ENCODE peak calls at places on chromosomes 4 and X, in ten cellular contexts. E, Z, I, V, B, N, R, M, A and W are unnamed samples.

GRCh38 chr4:113256946-113257345 is 207.5 kb downstream of the ANK2 start:
- DNase-seq in E (no peak), Z (no peak), I (no peak), V (peak; percentile 25), B (peak; percentile 18), N (no peak), R (no peak), M (peak; percentile 18), A (no peak), W (no peak)

GRCh38 chrX:146396409-146396808 is 413.2 kb upstream of the CXorf51B start:
- DNase-seq in E (no peak), Z (no peak), I (no peak), V (no peak), B (no peak), N (peak; percentile 15), R (no peak), M (no peak), A (no peak), W (no peak)

GRCh38 chr4:127204326-127204725 is 428.4 kb upstream of the INTU start:
- DNase-seq in E (no peak), Z (no peak), I (no peak), V (no peak), B (no peak), N (no peak), R (no peak), M (no peak), A (no peak), W (no peak)

GRCh38 chrX:40099046-40099968 is 1.5 kb upstream of the BCOR start:
- DNase-seq in E (peak; percentile 62), Z (peak; percentile 16), I (no peak), V (no peak), B (peak; percentile 23), N (peak; percentile 59), R (peak; percentile 85), M (no peak), A (peak; percentile 57), W (no peak)

GRCh38 chrX:153926863-153927685 is 1.0 kb upstream of the ARHGAP4 start:
- DNase-seq in E (peak; percentile 52), Z (no peak), I (no peak), V (peak; percentile 30), B (peak; percentile 27), N (peak; percentile 31), R (peak; percentile 91), M (peak; percentile 57), A (peak; percentile 66), W (no peak)

GRCh38 chr4:52836653-52837052 is 25.5 kb upstream of the RASL11B start:
- DNase-seq in E (no peak), Z (no peak), I (no peak), V (no peak), B (no peak), N (no peak), R (no peak), M (no peak), A (no peak), W (no peak)

GRCh38 chrX:122625821-122626220 is 558.3 kb upstream of the GRIA3 start:
- DNase-seq in E (no peak), Z (no peak), I (no peak), V (peak; percentile 87), B (peak; percentile 1), N (no peak), R (peak; percentile 9), M (peak; percentile 2), A (no peak), W (peak; percentile 3)

GRCh38 chr4:5511791-5512190 is 196.6 kb downstream of the EVC2 start:
- DNase-seq in E (no peak), Z (no peak), I (no peak), V (peak; percentile 51), B (peak; percentile 71), N (no peak), R (no peak), M (peak; percentile 67), A (no peak), W (peak; percentile 28)

GRCh38 chrX:45851434-45851991 is 650.8 kb upstream of the DIPK2B start:
- DNase-seq in E (no peak), Z (peak; percentile 13), I (peak; percentile 63), V (peak; percentile 20), B (no peak), N (peak; percentile 76), R (no peak), M (no peak), A (peak; percentile 48), W (no peak)

GRCh38 chrX:45852884-45853283 is 652.2 kb upstream of the DIPK2B start:
- DNase-seq in E (no peak), Z (no peak), I (no peak), V (peak; percentile 56), B (peak; percentile 21), N (no peak), R (no peak), M (no peak), A (no peak), W (no peak)

GRCh38 chrX:45849261-45849660 is 648.6 kb upstream of the DIPK2B start:
- DNase-seq in E (peak; percentile 22), Z (peak; percentile 15), I (no peak), V (peak; percentile 91), B (peak; percentile 86), N (peak; percentile 32), R (no peak), M (peak; percentile 75), A (no peak), W (peak; percentile 86)

GRCh38 chrX:45850197-45850774 is 649.6 kb upstream of the DIPK2B start:
- DNase-seq in E (no peak), Z (no peak), I (no peak), V (peak; percentile 35), B (peak; percentile 30), N (peak; percentile 36), R (no peak), M (no peak), A (peak; percentile 26), W (peak; percentile 28)

DNA sequence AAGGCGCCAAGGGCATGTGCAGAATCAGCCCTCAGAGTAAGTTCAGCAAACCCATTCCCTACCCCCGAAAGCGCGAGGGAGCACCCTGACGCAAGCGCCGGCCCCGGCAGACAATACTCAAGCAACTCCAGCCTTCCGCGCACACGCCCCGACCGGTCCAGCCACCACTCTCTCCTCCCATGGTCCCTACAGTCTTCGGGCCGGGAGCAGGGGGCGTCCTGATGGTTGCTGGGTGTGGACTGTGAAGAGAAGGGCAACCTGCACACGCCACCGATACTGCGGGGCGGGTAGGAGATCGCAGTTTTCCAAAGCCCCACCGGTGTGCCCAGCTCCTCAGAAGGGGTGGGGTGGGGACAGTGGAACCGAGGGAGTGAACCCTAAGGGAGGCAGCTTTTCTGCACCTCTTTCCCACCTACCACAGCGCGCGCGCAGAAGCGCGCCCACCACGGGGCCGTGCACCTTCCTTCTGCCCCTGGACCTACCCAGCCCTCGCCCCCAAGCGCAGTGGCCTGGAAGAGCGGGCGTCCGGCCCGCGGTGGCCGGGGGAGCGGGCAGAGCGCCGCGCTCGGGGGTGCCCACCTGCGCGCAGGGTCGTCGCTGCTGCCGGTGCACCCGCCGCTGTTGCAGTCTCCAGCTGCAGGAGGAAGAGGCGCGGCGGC is 650.2 kb upstream of the DIPK2B start:
- DNase-seq in E (peak; percentile 16), Z (peak; percentile 19), I (no peak), V (peak; percentile 54), B (peak; percentile 49), N (peak; percentile 63), R (no peak), M (peak; percentile 27), A (peak; percentile 38), W (peak; percentile 51)
- TF ChIP-seq CTCF in E (no peak), Z (no peak), I (no peak), V (no peak), B (no peak), N (no peak), R (no peak), M (no peak), A (no peak), W (no peak)

GRCh38 chr4:46388860-46389259 is 1.1 kb downstream of the GABRA2 start:
- DNase-seq in E (no peak), Z (no peak), I (no peak), V (no peak), B (no peak), N (no peak), R (no peak), M (no peak), A (no peak), W (no peak)

GRCh38 chr4:46390353-46391058 is 578 bp upstream of the GABRA2 start:
- DNase-seq in E (no peak), Z (no peak), I (no peak), V (no peak), B (no peak), N (peak; percentile 6), R (no peak), M (no peak), A (no peak), W (no peak)

GRCh38 chr4:46387956-46388355 is 2.0 kb downstream of the GABRA2 start:
- DNase-seq in E (no peak), Z (no peak), I (no peak), V (no peak), B (no peak), N (no peak), R (no peak), M (no peak), A (no peak), W (no peak)

GRCh38 chr4:46386570-46386969 is 3.4 kb downstream of the GABRA2 start:
- DNase-seq in E (no peak), Z (no peak), I (no peak), V (no peak), B (no peak), N (peak; percentile 38), R (no peak), M (peak; percentile 18), A (no peak), W (no peak)

DNA sequence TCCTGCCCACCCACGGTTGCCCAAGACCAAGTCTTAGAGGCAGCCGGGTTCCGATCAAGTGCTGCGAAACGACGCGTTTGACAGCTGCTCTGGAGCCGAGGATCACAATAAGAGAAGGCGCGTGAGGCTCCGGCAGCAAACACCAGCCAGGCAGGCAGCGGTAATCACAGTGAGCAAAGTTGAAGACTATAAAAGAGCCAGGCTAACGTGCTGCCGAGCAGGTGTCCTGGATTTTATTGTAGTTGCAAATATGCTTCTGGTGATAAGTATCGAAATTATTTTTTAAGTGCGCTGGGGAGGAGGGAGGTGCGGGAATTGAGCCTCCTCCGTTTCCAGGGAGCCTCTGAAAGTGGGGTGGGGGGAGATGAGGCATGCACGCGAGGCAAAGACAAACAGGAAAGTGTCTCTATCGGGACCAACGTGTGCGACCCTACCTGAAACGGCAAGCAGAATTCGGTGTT is 597 bp downstream of the GABRA2 start:
- DNase-seq in E (no peak), Z (no peak), I (no peak), V (no peak), B (peak; percentile 8), N (peak; percentile 68), R (no peak), M (peak; percentile 16), A (peak; percentile 62), W (peak; percentile 25)
- H3K4me3 ChIP-seq in E (no peak overlapping the region), Z (no peak overlapping the region), I (peak overlapping the region; percentile 45), V (no peak overlapping the region), B (no peak overlapping the region), N (peak overlapping the region; percentile 59), R (no peak overlapping the region), M (peak overlapping the region; percentile 43), A (peak overlapping the region; percentile 38), W (peak overlapping the region; percentile 33)

GRCh38 chrX:28178206-28178605 is 197.0 kb upstream of the DCAF8L1 start:
- DNase-seq in E (no peak), Z (no peak), I (no peak), V (no peak), B (no peak), N (no peak), R (no peak), M (no peak), A (no peak), W (no peak)

GRCh38 chrX:28177202-28177601 is 196.0 kb upstream of the DCAF8L1 start:
- DNase-seq in E (no peak), Z (no peak), I (no peak), V (no peak), B (peak; percentile 0), N (peak; percentile 59), R (peak; percentile 6), M (no peak), A (peak; percentile 42), W (no peak)
- TF ChIP-seq CTCF in E (no peak), Z (no peak), I (no peak), V (no peak), B (peak; percentile 9), N (peak; percentile 63), R (peak; percentile 27), M (peak; percentile 24), A (no peak), W (peak; percentile 35)

DNA sequence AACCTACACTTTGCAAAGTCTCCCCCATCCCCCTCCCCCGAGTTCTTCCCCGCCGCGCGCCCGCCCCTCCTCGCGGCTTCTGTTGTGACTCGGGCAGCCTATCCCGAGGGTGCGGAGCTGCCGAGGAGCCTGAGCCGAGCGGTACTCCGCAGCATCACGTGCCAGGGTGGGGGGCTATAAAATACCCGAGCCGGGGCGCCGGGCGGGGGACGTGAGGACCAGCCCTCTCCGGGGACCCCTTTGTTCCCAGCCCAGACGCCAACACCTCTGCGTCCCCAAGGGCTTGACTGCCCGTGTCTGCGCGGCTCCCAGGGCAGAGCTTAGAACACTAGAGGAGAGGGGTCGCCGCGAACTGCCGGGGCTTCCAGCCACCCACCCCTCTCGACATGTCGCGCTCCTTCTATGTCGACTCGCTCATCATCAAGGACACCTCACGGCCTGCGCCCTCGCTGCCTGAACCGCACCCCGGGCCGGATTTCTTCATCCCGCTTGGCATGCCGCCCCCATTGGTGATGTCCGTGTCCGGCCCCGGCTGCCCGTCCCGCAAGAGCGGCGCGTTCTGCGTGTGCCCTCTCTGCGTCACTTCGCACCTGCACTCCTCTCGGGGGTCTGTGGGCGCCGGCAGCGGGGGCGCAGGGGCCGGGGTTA is at the start of gene GSX2:
- DNase-seq in E (no peak), Z (no peak), I (peak; percentile 81), V (no peak), B (no peak), N (peak; percentile 54), R (no peak), M (no peak), A (no peak), W (no peak)
- H3K4me3 ChIP-seq in E (no peak within 1 kb of the TSS), Z (peak within 1 kb of the TSS; percentile 3), I (peak within 1 kb of the TSS; percentile 41), V (peak within 1 kb of the TSS; percentile 59), B (peak within 1 kb of the TSS; percentile 47), N (peak within 1 kb of the TSS; percentile 34), R (no peak within 1 kb of the TSS), M (peak within 1 kb of the TSS; percentile 48), A (peak within 1 kb of the TSS; percentile 19), W (peak within 1 kb of the TSS; percentile 32)